ENCODE peak calls at places on chromosomes 2 and 18, in six cellular contexts. V is PC-3, L is adrenal gland, C is IMR-90, B is left lung, M is suprapubic skin. O is an unnamed sample. For H3K9me3, the result is how much of the 10 kb centered on the place peaks cover.

GRCh38 chr18:22385718-22386117 is 32.0 kb downstream of the CTAGE1 start:
- DNase-seq in B (no peak), M (no peak), C (peak), V (peak), L (peak), O (peak)

GRCh38 chr18:11175266-11175947 is 26.0 kb upstream of the PIEZO2 start:
- DNase-seq in M (no peak), C (peak), L (no peak), V (no peak), B (no peak), O (peak)

GRCh38 chr2:127649100-127649611 is 3.2 kb downstream of the GPR17 start:
- DNase-seq in C (no peak), L (peak), M (no peak), V (peak), B (peak), O (no peak)

GRCh38 chr18:72895548-72895947 is 27.8 kb upstream of the NETO1 start:
- DNase-seq in B (no peak), M (no peak), V (no peak), C (no peak), L (no peak), O (no peak)

GRCh38 chr2:199469514-199470360 is 12.0 kb upstream of the SATB2 start:
- DNase-seq in V (no peak), L (no peak), B (no peak), M (no peak), C (no peak), O (no peak)

GRCh38 chr2:86807462-86808275 is 17.0 kb upstream of the CD8A start:
- DNase-seq in L (peak), M (no peak), V (peak), C (no peak), B (peak), O (no peak)

GRCh38 chr2:226378733-226379132 is 420.9 kb downstream of the IRS1 start:
- DNase-seq in V (peak), M (no peak), B (no peak), L (peak), C (peak), O (peak)

GRCh38 chr2:144432921-144433320 is 87.0 kb downstream of the ZEB2 start:
- DNase-seq in C (no peak), V (no peak), L (no peak), B (no peak), M (no peak), O (no peak)

GRCh38 chr2:241161646-241162281 is 11.5 kb downstream of the PPP1R7 start:
- DNase-seq in C (peak), M (peak), B (peak), V (no peak), L (peak), O (peak)

GRCh38 chr2:7900593-7900992 is 781.3 kb upstream of the ID2 start:
- DNase-seq in L (no peak), B (no peak), C (peak), M (no peak), V (no peak), O (no peak)

GRCh38 chr18:36162981-36163380 is 24.3 kb upstream of the MOCOS start:
- DNase-seq in V (no peak), L (no peak), M (no peak), C (peak), B (no peak), O (peak)

GRCh38 chr2:27888790-27889189 is 1.4 kb downstream of the RBKS start:
- DNase-seq in C (peak), L (no peak), V (no peak), B (no peak), M (no peak), O (peak)

GRCh38 chr2:173299764-173300163 is 54.9 kb upstream of the CDCA7 start:
- DNase-seq in B (no peak), V (no peak), M (no peak), L (no peak), C (no peak), O (no peak)

GRCh38 chr2:173298536-173299097 is 56.1 kb upstream of the CDCA7 start:
- DNase-seq in C (no peak), B (no peak), V (no peak), L (no peak), M (no peak), O (no peak)

GRCh38 chr2:173300458-173300857 is 54.2 kb upstream of the CDCA7 start:
- DNase-seq in C (no peak), B (no peak), L (no peak), M (no peak), V (no peak), O (no peak)

GRCh38 chr2:173291412-173291811 is 63.3 kb upstream of the CDCA7 start:
- DNase-seq in M (no peak), V (no peak), L (no peak), B (no peak), C (no peak), O (no peak)

GRCh38 chr2:173296235-173296634 is 58.4 kb upstream of the CDCA7 start:
- DNase-seq in V (peak), B (no peak), C (no peak), L (no peak), M (no peak), O (no peak)
- H3K9me3 ChIP-seq in V (under half), B (half or more), C (under half), L (under half), M (under half), O (under half)

DNA sequence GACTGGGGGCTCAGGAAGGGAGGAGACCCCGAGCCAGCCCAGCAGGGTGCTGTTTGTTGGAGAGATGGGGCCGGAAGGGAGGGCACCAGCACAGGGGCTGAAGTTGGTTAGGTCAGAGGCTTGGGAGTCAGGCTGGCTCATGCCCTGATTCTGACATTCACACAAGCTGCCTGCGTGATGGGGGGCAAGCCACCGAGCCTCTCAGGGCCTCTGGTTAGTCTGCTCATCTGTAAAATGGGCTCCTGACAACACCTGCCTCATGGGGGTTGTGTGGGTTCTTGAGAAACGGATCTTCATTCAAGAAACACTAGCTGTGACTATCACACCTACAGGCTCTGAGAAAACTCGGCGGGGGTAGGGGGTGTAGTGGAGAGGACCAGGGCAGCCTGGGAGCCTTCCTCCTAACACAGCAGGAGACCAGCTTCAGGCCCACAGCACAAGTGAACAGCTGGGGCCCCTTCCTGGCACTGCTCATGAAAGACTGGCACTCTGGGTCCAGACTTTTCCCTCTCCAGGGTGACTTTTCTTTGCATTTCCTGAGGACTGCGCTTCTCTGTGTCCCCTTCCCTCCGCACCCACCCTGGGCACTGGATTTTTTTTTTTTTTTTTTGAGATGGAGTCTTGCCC is 7.0 kb upstream of the SEMA4C start:
- DNase-seq in C (no peak), B (no peak), L (no peak), V (no peak), M (no peak), O (no peak)
- H3K9me3 ChIP-seq in C (under half), B (under half), L (under half), V (under half), M (under half), O (under half)

GRCh38 chr2:135072125-135072997 is 20.3 kb downstream of the RAB3GAP1 start:
- DNase-seq in L (no peak), B (no peak), C (no peak), M (no peak), V (no peak), O (no peak)
- H3K9me3 ChIP-seq in L (under half), B (under half), C (under half), M (under half), V (under half), O (under half)

GRCh38 chr2:89811295-89811694 is 1119.8 kb downstream of the RPIA start:
- DNase-seq in V (no peak), M (no peak), C (no peak), B (no peak), L (no peak), O (no peak)
- H3K9me3 ChIP-seq in V (half or more), M (half or more), C (under half), B (half or more), L (under half), O (half or more)

GRCh38 chr2:205614965-205615364 is 67.3 kb upstream of the NRP2 start:
- DNase-seq in M (no peak), C (no peak), V (no peak), B (no peak), L (no peak), O (no peak)

GRCh38 chr2:205619600-205619999 is 62.7 kb upstream of the NRP2 start:
- DNase-seq in L (no peak), M (no peak), B (no peak), V (no peak), C (no peak), O (no peak)

GRCh38 chr2:205612661-205613060 is 69.6 kb upstream of the NRP2 start:
- DNase-seq in V (no peak), M (no peak), B (no peak), C (no peak), L (no peak), O (no peak)

GRCh38 chr2:205613970-205614559 is 68.2 kb upstream of the NRP2 start:
- DNase-seq in B (no peak), L (no peak), C (no peak), V (no peak), M (no peak), O (no peak)

DNA sequence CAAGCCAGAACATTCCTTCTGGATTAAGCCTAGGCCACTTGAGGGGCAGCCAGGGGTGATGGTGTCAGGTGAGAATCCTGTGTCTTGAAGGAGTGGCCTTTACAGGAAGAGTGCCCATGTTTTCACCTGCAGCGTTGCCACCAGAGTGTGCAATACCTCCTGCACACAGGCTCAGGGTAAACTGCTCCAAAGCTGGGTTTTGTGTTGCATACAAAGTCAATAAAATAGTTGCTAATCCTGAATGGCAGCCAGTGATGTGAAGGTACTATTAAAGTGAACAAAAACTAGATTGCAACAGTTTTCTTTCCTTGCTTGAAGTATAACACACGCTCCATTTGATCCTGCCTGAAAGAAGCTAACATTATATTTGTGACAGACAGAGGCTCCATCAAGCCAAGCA is 64.4 kb upstream of the NRP2 start:
- DNase-seq in C (no peak), B (no peak), V (peak), M (no peak), L (no peak), O (no peak)
- H3K9me3 ChIP-seq in C (under half), B (under half), V (under half), M (under half), L (under half), O (under half)